ENCODE peak calls at places on chromosomes 13 and 19, in nine cellular contexts. K is T-cell; B is fibroblast of gingiva; W is CD4-positive, alpha-beta T cell; O is neural progenitor cell; Y is occipital lobe; S is EL; A is T follicular helper cell; F is fibroblast of lung. V is an unnamed sample.

GRCh38 chr19:54035215-54036178 is 28.2 kb downstream of the VSTM1 start:
- DNase-seq in K (no peak), B (peak), W (no peak), O (peak), Y (peak), S (peak), A (no peak), F (peak), V (no peak)

GRCh38 chr13:103006706-103007426 is 59.4 kb downstream of the SLC10A2 start:
- DNase-seq in K (no peak), B (no peak), W (no peak), O (no peak), Y (no peak), S (no peak), A (no peak), F (no peak), V (no peak)

GRCh38 chr19:45817010-45817724 is 2.1 kb upstream of the RSPH6A start:
- DNase-seq in K (peak), B (peak), W (peak), O (peak), Y (peak), S (peak), A (peak), F (peak), V (peak)

GRCh38 chr13:40063278-40063698 is 407.8 kb downstream of the COG6 start:
- DNase-seq in K (no peak), B (no peak), W (no peak), O (no peak), Y (peak), S (no peak), A (no peak), F (no peak), V (no peak)

GRCh38 chr19:480016-480855 is 16.1 kb upstream of the MADCAM1 start:
- DNase-seq in K (peak), B (peak), W (peak), O (peak), Y (peak), S (no peak), A (peak), F (peak), V (peak)

GRCh38 chr13:24306632-24307031 is 2.7 kb upstream of the C1QTNF9 start:
- DNase-seq in K (no peak), B (peak), W (no peak), O (no peak), Y (no peak), S (peak), A (no peak), F (peak), V (no peak)

GRCh38 chr13:20249913-20250312 is 17.8 kb upstream of the GJB6 start:
- DNase-seq in K (no peak), B (no peak), W (no peak), O (no peak), Y (no peak), S (no peak), A (no peak), F (no peak), V (no peak)

GRCh38 chr19:15107056-15108010 is at the start of gene SYDE1:
- DNase-seq in K (no peak), B (peak), W (no peak), O (peak), Y (no peak), S (peak), A (no peak), F (peak), V (no peak)

GRCh38 chr13:71210861-71211260 is 656.1 kb downstream of the DACH1 start:
- DNase-seq in K (no peak), B (no peak), W (no peak), O (no peak), Y (no peak), S (no peak), A (no peak), F (peak), V (no peak)

GRCh38 chr13:28140433-28141125 is 2.2 kb downstream of the PAN3 start:
- DNase-seq in K (no peak), B (no peak), W (no peak), O (peak), Y (no peak), S (no peak), A (no peak), F (no peak), V (no peak)

GRCh38 chr13:112178769-112179168 is 111.8 kb downstream of the SOX1 start:
- DNase-seq in K (no peak), B (no peak), W (no peak), O (no peak), Y (no peak), S (no peak), A (no peak), F (no peak), V (no peak)